ENCODE peak calls at places on chromosomes 13 and 19, in ten cellular contexts. E is GM12878, B is body of pancreas, Y is HepG2, D is gastrocnemius medialis, K is heart left ventricle, M is HCT116, C is right lobe of liver, V is K562, T is upper lobe of left lung. P is an unnamed sample. For H3K27me3, the result is how much of the 10 kb centered on the place peaks cover.

GRCh38 chr19:52142001-52142595 is 2.4 kb upstream of the ZNF616 start:
- ATAC-seq in E (no peak), B (no peak), Y (no peak), D (no peak), K (no peak), M (no peak), C (no peak), V (no peak), T (no peak), P (no peak)

GRCh38 chr13:23652909-23653726 is 82.9 kb downstream of the TNFRSF19 start:
- ATAC-seq in E (no peak), B (no peak), Y (peak), D (no peak), K (peak), M (no peak), C (no peak), V (no peak), T (peak), P (no peak)

GRCh38 chr13:23628765-23629565 is 58.8 kb downstream of the TNFRSF19 start:
- ATAC-seq in E (no peak), B (peak), Y (peak), D (no peak), K (peak), M (no peak), C (no peak), V (no peak), T (peak), P (no peak)

GRCh38 chr19:37953125-37953524 is 46.1 kb downstream of the SIPA1L3 start:
- ATAC-seq in E (no peak), B (peak), Y (no peak), D (no peak), K (no peak), M (no peak), C (peak), V (no peak), T (no peak), P (no peak)

GRCh38 chr19:58248886-58249285 is 20.2 kb downstream of the ZNF544 start:
- ATAC-seq in E (no peak), B (no peak), Y (no peak), D (no peak), K (no peak), M (no peak), C (no peak), V (no peak), T (no peak), P (no peak)

GRCh38 chr19:34325961-34326360 is 39.0 kb upstream of the GPI start:
- ATAC-seq in E (no peak), B (no peak), Y (no peak), D (no peak), K (no peak), M (no peak), C (peak), V (no peak), T (no peak), P (no peak)

GRCh38 chr13:95484052-95484451 is 68.5 kb upstream of the CLDN10 start:
- ATAC-seq in E (no peak), B (no peak), Y (no peak), D (no peak), K (peak), M (no peak), C (no peak), V (no peak), T (no peak), P (no peak)

GRCh38 chr19:6866646-6867255 is 20.6 kb upstream of the ADGRE1 start:
- ATAC-seq in E (no peak), B (no peak), Y (no peak), D (no peak), K (no peak), M (no peak), C (no peak), V (no peak), T (no peak), P (no peak)

GRCh38 chr19:1736916-1737315 is 16.4 kb upstream of the ONECUT3 start:
- ATAC-seq in E (no peak), B (no peak), Y (no peak), D (no peak), K (no peak), M (no peak), C (no peak), V (no peak), T (no peak), P (no peak)

GRCh38 chr13:98775844-98776598 is 23.5 kb upstream of the SLC15A1 start:
- ATAC-seq in E (no peak), B (no peak), Y (peak), D (no peak), K (no peak), M (peak), C (no peak), V (peak), T (no peak), P (no peak)

GRCh38 chr19:17095141-17095919 is 19.8 kb downstream of the MYO9B start:
- ATAC-seq in E (no peak), B (peak), Y (no peak), D (peak), K (peak), M (no peak), C (peak), V (no peak), T (no peak), P (peak)

GRCh38 chr13:100767192-100767591 is 92.6 kb upstream of the TMTC4 start:
- ATAC-seq in E (peak), B (no peak), Y (no peak), D (no peak), K (no peak), M (no peak), C (no peak), V (no peak), T (no peak), P (no peak)

GRCh38 chr13:44278164-44278563 is 95.5 kb upstream of the SERP2 start:
- ATAC-seq in E (no peak), B (no peak), Y (no peak), D (no peak), K (no peak), M (no peak), C (peak), V (no peak), T (no peak), P (no peak)

GRCh38 chr19:35717665-35718344 is at the start of gene KMT2B:
- ATAC-seq in E (peak), B (peak), Y (no peak), D (peak), K (peak), M (peak), C (peak), V (peak), T (no peak), P (peak)

GRCh38 chr19:29263305-29264080 is 50.5 kb upstream of the UQCRFS1 start:
- ATAC-seq in E (peak), B (no peak), Y (peak), D (peak), K (peak), M (peak), C (peak), V (peak), T (no peak), P (no peak)

GRCh38 chr19:16951529-16951928 is 62.7 kb downstream of the F2RL3 start:
- ATAC-seq in E (no peak), B (no peak), Y (no peak), D (no peak), K (no peak), M (no peak), C (no peak), V (no peak), T (no peak), P (no peak)

GRCh38 chr19:50427997-50428425 is 4.7 kb upstream of the MYBPC2 start:
- ATAC-seq in E (peak), B (peak), Y (no peak), D (peak), K (peak), M (no peak), C (peak), V (no peak), T (peak), P (peak)

GRCh38 chr19:4279530-4280422 is 710 bp downstream of the SHD start:
- ATAC-seq in E (no peak), B (no peak), Y (no peak), D (no peak), K (no peak), M (no peak), C (no peak), V (no peak), T (no peak), P (no peak)

GRCh38 chr13:21971662-21972635 is 301.1 kb downstream of the FGF9 start:
- ATAC-seq in E (no peak), B (no peak), Y (no peak), D (no peak), K (peak), M (no peak), C (no peak), V (no peak), T (peak), P (peak)

GRCh38 chr13:99380921-99381645 is 73.9 kb upstream of the GPR183 start:
- ATAC-seq in E (peak), B (no peak), Y (no peak), D (no peak), K (peak), M (no peak), C (peak), V (no peak), T (no peak), P (no peak)

GRCh38 chr13:26186995-26187394 is 35.1 kb downstream of the RNF6 start:
- ATAC-seq in E (peak), B (peak), Y (no peak), D (no peak), K (no peak), M (no peak), C (peak), V (no peak), T (no peak), P (no peak)

GRCh38 chr19:2983351-2984195 is 6.2 kb downstream of the TLE6 start:
- ATAC-seq in E (peak), B (peak), Y (peak), D (peak), K (peak), M (no peak), C (peak), V (peak), T (peak), P (peak)

GRCh38 chr19:33465834-33466233 is 55.8 kb downstream of the PEPD start:
- ATAC-seq in E (no peak), B (no peak), Y (no peak), D (peak), K (peak), M (no peak), C (no peak), V (no peak), T (no peak), P (no peak)

GRCh38 chr19:7505682-7506384 is 10.1 kb upstream of the ZNF358 start:
- ATAC-seq in E (peak), B (peak), Y (peak), D (peak), K (peak), M (peak), C (peak), V (peak), T (peak), P (peak)

GRCh38 chr13:27161423-27161822 is 10.2 kb downstream of the USP12 start:
- ATAC-seq in E (peak), B (no peak), Y (no peak), D (no peak), K (no peak), M (peak), C (no peak), V (peak), T (no peak), P (peak)

GRCh38 chr19:33096005-33096404 is 15.0 kb downstream of the GPATCH1 start:
- ATAC-seq in E (no peak), B (no peak), Y (no peak), D (no peak), K (no peak), M (peak), C (no peak), V (no peak), T (no peak), P (no peak)

GRCh38 chr13:46624353-46624752 is 71.4 kb downstream of the LRCH1 start:
- ATAC-seq in E (peak), B (no peak), Y (no peak), D (no peak), K (no peak), M (no peak), C (no peak), V (no peak), T (no peak), P (no peak)

GRCh38 chr19:5828661-5829566 is 10.6 kb downstream of the FUT6 start:
- ATAC-seq in E (peak), B (no peak), Y (no peak), D (no peak), K (peak), M (no peak), C (no peak), V (peak), T (no peak), P (peak)

GRCh38 chr13:46598820-46599180 is 45.8 kb downstream of the LRCH1 start:
- ATAC-seq in E (peak), B (no peak), Y (no peak), D (no peak), K (no peak), M (no peak), C (no peak), V (no peak), T (no peak), P (no peak)

GRCh38 chr19:15320118-15320517 is 12.2 kb downstream of the BRD4 start:
- ATAC-seq in E (no peak), B (no peak), Y (no peak), D (no peak), K (no peak), M (no peak), C (no peak), V (no peak), T (no peak), P (no peak)

GRCh38 chr13:48687249-48687648 is 33.5 kb downstream of the CYSLTR2 start:
- ATAC-seq in E (no peak), B (no peak), Y (no peak), D (no peak), K (no peak), M (no peak), C (no peak), V (no peak), T (no peak), P (no peak)

GRCh38 chr13:43728411-43728810 is 58.4 kb downstream of the ENOX1 start:
- ATAC-seq in E (no peak), B (no peak), Y (no peak), D (no peak), K (no peak), M (no peak), C (no peak), V (no peak), T (no peak), P (no peak)

GRCh38 chr13:26896986-26897668 is 136.5 kb upstream of the GPR12 start:
- ATAC-seq in E (no peak), B (no peak), Y (no peak), D (no peak), K (no peak), M (no peak), C (no peak), V (no peak), T (no peak), P (no peak)

GRCh38 chr13:101959016-101959415 is 442.8 kb downstream of the FGF14 start:
- ATAC-seq in E (peak), B (no peak), Y (peak), D (no peak), K (no peak), M (no peak), C (no peak), V (no peak), T (no peak), P (no peak)

GRCh38 chr13:75798353-75799245 is 162.5 kb downstream of the LMO7 start:
- ATAC-seq in E (peak), B (no peak), Y (peak), D (peak), K (peak), M (peak), C (peak), V (no peak), T (no peak), P (no peak)

GRCh38 chr19:1779604-1779973 is 26.3 kb downstream of the ONECUT3 start:
- ATAC-seq in E (no peak), B (no peak), Y (no peak), D (no peak), K (no peak), M (no peak), C (no peak), V (no peak), T (no peak), P (no peak)

DNA sequence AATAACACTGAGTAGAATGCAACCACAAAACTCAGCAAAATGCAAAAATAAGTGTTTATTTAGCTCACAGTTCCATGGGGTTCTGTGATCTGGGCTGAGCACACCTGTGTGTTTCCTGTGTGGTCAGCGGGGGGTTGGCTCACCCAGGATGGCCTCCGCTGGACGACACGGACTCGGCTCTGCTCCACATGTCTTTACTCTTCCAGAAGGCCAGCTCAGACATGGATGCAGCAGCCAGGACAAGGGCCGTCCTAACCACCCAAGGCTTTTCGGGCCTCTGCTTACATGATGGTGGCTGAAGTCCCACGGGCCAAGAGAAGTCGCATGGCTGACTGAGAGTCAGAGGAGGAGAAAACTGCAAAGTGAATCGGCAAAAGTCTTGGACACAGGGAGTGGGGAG is 153.5 kb upstream of the IRS2 start:
- ATAC-seq in E (no peak), B (no peak), Y (no peak), D (no peak), K (no peak), M (no peak), C (no peak), V (no peak), T (no peak), P (no peak)
- H3K27ac ChIP-seq in E (no peak), B (no peak), Y (no peak), D (no peak), K (no peak), M (no peak), C (no peak), V (no peak), T (no peak), P (no peak)

GRCh38 chr19:41511628-41512027 is 64.3 kb upstream of the CEACAM21 start:
- ATAC-seq in E (no peak), B (no peak), Y (no peak), D (no peak), K (no peak), M (no peak), C (no peak), V (no peak), T (no peak), P (no peak)
- H3K27me3 ChIP-seq in E (under half), B (under half), Y (under half), D (under half), K (under half), M (under half), C (under half), V (under half), T (under half), P (half or more)

GRCh38 chr19:36772341-36773222 is at the start of gene ZNF850:
- ATAC-seq in E (peak), B (peak), Y (peak), D (peak), K (peak), M (peak), C (peak), V (peak), T (peak), P (peak)
- TF ChIP-seq POLR2A in E (peak), B (peak), Y (peak), D (no peak), K (peak), M (no peak), C (peak), V (peak), T (no peak), P (no peak)

GRCh38 chr19:41860419-41861097 is 503 bp downstream of the RPS19 start:
- ATAC-seq in E (no peak), B (no peak), Y (no peak), D (no peak), K (no peak), M (no peak), C (no peak), V (no peak), T (no peak), P (no peak)

GRCh38 chr19:41863209-41863931 is 3.3 kb downstream of the RPS19 start:
- ATAC-seq in E (no peak), B (no peak), Y (no peak), D (no peak), K (no peak), M (no peak), C (no peak), V (no peak), T (no peak), P (no peak)

GRCh38 chr19:41862445-41862986 is 2.5 kb downstream of the RPS19 start:
- ATAC-seq in E (no peak), B (no peak), Y (no peak), D (no peak), K (no peak), M (no peak), C (no peak), V (no peak), T (no peak), P (no peak)

GRCh38 chr19:41861098-41861768 is 1.2 kb downstream of the RPS19 start:
- ATAC-seq in E (no peak), B (no peak), Y (no peak), D (no peak), K (no peak), M (no peak), C (no peak), V (no peak), T (no peak), P (no peak)

GRCh38 chr19:41861846-41862245 is 1.8 kb downstream of the RPS19 start:
- ATAC-seq in E (no peak), B (no peak), Y (no peak), D (no peak), K (no peak), M (no peak), C (no peak), V (no peak), T (no peak), P (no peak)
- H3K27ac ChIP-seq in E (peak), B (no peak), Y (no peak), D (peak), K (no peak), M (peak), C (no peak), V (peak), T (no peak), P (no peak)

GRCh38 chr19:10831980-10832658 is 3.9 kb downstream of the TMED1 start:
- ATAC-seq in E (no peak), B (no peak), Y (no peak), D (no peak), K (no peak), M (no peak), C (no peak), V (no peak), T (no peak), P (no peak)

GRCh38 chr19:10830941-10831779 is 4.9 kb downstream of the TMED1 start:
- ATAC-seq in E (no peak), B (no peak), Y (no peak), D (no peak), K (no peak), M (no peak), C (no peak), V (no peak), T (no peak), P (no peak)

GRCh38 chr19:10830370-10830769 is 5.6 kb downstream of the TMED1 start:
- ATAC-seq in E (no peak), B (no peak), Y (no peak), D (no peak), K (no peak), M (no peak), C (no peak), V (no peak), T (no peak), P (no peak)

GRCh38 chr19:10835089-10835753 is 791 bp downstream of the TMED1 start:
- ATAC-seq in E (no peak), B (no peak), Y (no peak), D (peak), K (no peak), M (peak), C (no peak), V (peak), T (no peak), P (no peak)

DNA sequence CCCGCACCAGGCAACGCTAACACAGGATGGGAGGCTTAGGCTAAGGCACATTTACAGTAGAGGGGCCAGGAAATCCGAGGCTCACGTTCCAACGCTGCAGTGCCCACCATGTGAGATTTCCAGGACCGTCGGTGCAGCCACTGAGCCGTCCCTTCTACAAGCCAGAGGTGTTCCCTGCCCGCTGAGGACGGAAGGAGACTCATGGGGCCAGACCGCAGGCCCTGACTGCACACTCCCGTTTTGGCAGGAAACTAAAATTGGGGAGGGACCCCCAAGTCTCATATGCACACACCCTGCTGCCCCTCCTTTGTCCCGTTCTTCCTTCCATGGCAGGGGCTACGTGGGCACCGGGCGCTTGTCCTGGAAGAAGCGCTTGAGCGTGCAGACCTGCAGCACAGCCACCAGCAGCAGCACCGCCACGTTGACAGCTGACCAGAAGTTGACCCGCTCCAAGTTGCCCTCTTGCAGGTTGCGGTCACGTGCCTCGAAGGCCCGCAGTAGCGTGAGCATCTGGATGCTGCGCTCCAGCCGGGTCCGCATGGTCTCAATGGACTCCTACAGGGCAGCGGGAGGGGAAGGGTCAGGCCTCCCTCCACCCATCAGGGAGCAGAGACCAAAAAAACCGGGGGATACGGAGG is 3.2 kb downstream of the TMED1 start:
- ATAC-seq in E (no peak), B (no peak), Y (no peak), D (no peak), K (no peak), M (no peak), C (no peak), V (no peak), T (no peak), P (no peak)
- H3K27me3 ChIP-seq in E (under half), B (under half), Y (under half), D (under half), K (under half), M (under half), C (under half), V (under half), T (under half), P (under half)

GRCh38 chr13:113848020-113848419 is 15.9 kb downstream of the GAS6 start:
- ATAC-seq in E (no peak), B (no peak), Y (no peak), D (no peak), K (no peak), M (no peak), C (no peak), V (no peak), T (no peak), P (no peak)
- TF ChIP-seq POLR2A in E (no peak), B (no peak), Y (no peak), D (no peak), K (no peak), M (no peak), C (no peak), V (no peak), T (no peak), P (no peak)